ENCODE peak calls at places on chromosomes 13 and 19, in four cellular contexts. One of them, this sample, is unnamed.
A peak's percentile ranks its signal among the peaks of the same experiment; 100 is the strongest.

GRCh38 chr19:31260171-31260933 is 88.9 kb downstream of the TSHZ3 start:
- DNase-seq in neural progenitor cell: no peak
- DNase-seq in heart left ventricle: no peak
- DNase-seq in HCT116: no peak
- DNase-seq in this sample: peak; percentile 13

GRCh38 chr19:5189318-5189607 is 151.3 kb downstream of the PTPRS start:
- DNase-seq in neural progenitor cell: no peak
- DNase-seq in heart left ventricle: no peak
- DNase-seq in HCT116: no peak
- DNase-seq in this sample: no peak

GRCh38 chr19:19410553-19411550 is 5.4 kb downstream of the GATAD2A start:
- DNase-seq in neural progenitor cell: no peak
- DNase-seq in heart left ventricle: no peak
- DNase-seq in HCT116: no peak
- DNase-seq in this sample: no peak

GRCh38 chr13:26221399-26221720 is 754 bp downstream of the RNF6 start:
- DNase-seq in neural progenitor cell: no peak
- DNase-seq in heart left ventricle: no peak
- DNase-seq in HCT116: no peak
- DNase-seq in this sample: no peak

GRCh38 chr13:80742027-80742426 is 401.1 kb upstream of the SPRY2 start:
- DNase-seq in neural progenitor cell: no peak
- DNase-seq in heart left ventricle: no peak
- DNase-seq in HCT116: no peak
- DNase-seq in this sample: no peak

GRCh38 chr13:78339927-78340326 is 263.4 kb downstream of the POU4F1 start:
- DNase-seq in neural progenitor cell: no peak
- DNase-seq in heart left ventricle: no peak
- DNase-seq in HCT116: no peak
- DNase-seq in this sample: no peak

GRCh38 chr19:4023600-4024398 is 16.3 kb downstream of the PIAS4 start:
- DNase-seq in neural progenitor cell: no peak
- DNase-seq in heart left ventricle: peak; percentile 60
- DNase-seq in HCT116: no peak
- DNase-seq in this sample: no peak

GRCh38 chr19:52516191-52516590 is 11.3 kb upstream of the ZNF808 start:
- DNase-seq in neural progenitor cell: no peak
- DNase-seq in heart left ventricle: no peak
- DNase-seq in HCT116: no peak
- DNase-seq in this sample: no peak

GRCh38 chr13:102028846-102029245 is 373.0 kb downstream of the FGF14 start:
- DNase-seq in neural progenitor cell: no peak
- DNase-seq in heart left ventricle: no peak
- DNase-seq in HCT116: no peak
- DNase-seq in this sample: no peak

GRCh38 chr19:16113727-16114126 is 2.0 kb downstream of the RAB8A start:
- DNase-seq in neural progenitor cell: no peak
- DNase-seq in heart left ventricle: no peak
- DNase-seq in HCT116: no peak
- DNase-seq in this sample: no peak

GRCh38 chr19:43476606-43477005 is 11.2 kb upstream of the LYPD3 start:
- DNase-seq in neural progenitor cell: no peak
- DNase-seq in heart left ventricle: no peak
- DNase-seq in HCT116: no peak
- DNase-seq in this sample: no peak

GRCh38 chr13:78742659-78743058 is 83.7 kb upstream of the OBI1 start:
- DNase-seq in neural progenitor cell: peak; percentile 16
- DNase-seq in heart left ventricle: no peak
- DNase-seq in HCT116: no peak
- DNase-seq in this sample: no peak

GRCh38 chr19:18044825-18045304 is 36.9 kb downstream of the ARRDC2 start:
- DNase-seq in neural progenitor cell: peak; percentile 28
- DNase-seq in heart left ventricle: peak; percentile 87
- DNase-seq in HCT116: no peak
- DNase-seq in this sample: peak; percentile 86

GRCh38 chr13:44273991-44274810 is 99.4 kb upstream of the SERP2 start:
- DNase-seq in neural progenitor cell: no peak
- DNase-seq in heart left ventricle: no peak
- DNase-seq in HCT116: no peak
- DNase-seq in this sample: no peak

GRCh38 chr19:56838930-56839664 is 1.4 kb downstream of the PEG3 start:
- DNase-seq in neural progenitor cell: no peak
- DNase-seq in heart left ventricle: peak; percentile 98
- DNase-seq in HCT116: no peak
- DNase-seq in this sample: peak; percentile 69

GRCh38 chr19:14054721-14055120 is 7.2 kb downstream of the PALM3 start:
- DNase-seq in neural progenitor cell: no peak
- DNase-seq in heart left ventricle: no peak
- DNase-seq in HCT116: no peak
- DNase-seq in this sample: no peak

GRCh38 chr13:21330126-21330861 is 128.8 kb downstream of the ZDHHC20 start:
- DNase-seq in neural progenitor cell: no peak
- DNase-seq in heart left ventricle: no peak
- DNase-seq in HCT116: no peak
- DNase-seq in this sample: no peak

GRCh38 chr19:7513809-7514642 is 1.9 kb upstream of the ZNF358 start:
- DNase-seq in neural progenitor cell: no peak
- DNase-seq in heart left ventricle: no peak
- DNase-seq in HCT116: no peak
- DNase-seq in this sample: no peak

GRCh38 chr13:99352351-99353271 is 45.4 kb upstream of the GPR183 start:
- DNase-seq in neural progenitor cell: no peak
- DNase-seq in heart left ventricle: no peak
- DNase-seq in HCT116: no peak
- DNase-seq in this sample: no peak

GRCh38 chr13:112510002-112510780 is 77.8 kb downstream of the TUBGCP3 start:
- DNase-seq in neural progenitor cell: peak; percentile 81
- DNase-seq in heart left ventricle: no peak
- DNase-seq in HCT116: peak; percentile 53
- DNase-seq in this sample: no peak

GRCh38 chr13:21625366-21625765 is 21.4 kb upstream of the MICU2 start:
- DNase-seq in neural progenitor cell: no peak
- DNase-seq in heart left ventricle: no peak
- DNase-seq in HCT116: peak; percentile 59
- DNase-seq in this sample: no peak

GRCh38 chr13:57311009-57311586 is 144.1 kb downstream of the PRR20E start:
- DNase-seq in neural progenitor cell: peak; percentile 60
- DNase-seq in heart left ventricle: no peak
- DNase-seq in HCT116: no peak
- DNase-seq in this sample: no peak

GRCh38 chr13:51599444-51600176 is 15.3 kb downstream of the WDFY2 start:
- DNase-seq in neural progenitor cell: no peak
- DNase-seq in heart left ventricle: no peak
- DNase-seq in HCT116: no peak
- DNase-seq in this sample: no peak

GRCh38 chr13:40060318-40061007 is 405.0 kb downstream of the COG6 start:
- DNase-seq in neural progenitor cell: no peak
- DNase-seq in heart left ventricle: peak; percentile 51
- DNase-seq in HCT116: no peak
- DNase-seq in this sample: peak; percentile 31

GRCh38 chr13:45178349-45179142 is 22.3 kb downstream of the KCTD4 start:
- DNase-seq in neural progenitor cell: no peak
- DNase-seq in heart left ventricle: no peak
- DNase-seq in HCT116: no peak
- DNase-seq in this sample: no peak

GRCh38 chr19:39409207-39409885 is 2.7 kb downstream of the ZFP36 start:
- DNase-seq in neural progenitor cell: no peak
- DNase-seq in heart left ventricle: peak; percentile 95
- DNase-seq in HCT116: peak; percentile 90
- DNase-seq in this sample: peak; percentile 97

GRCh38 chr13:94795292-94795691 is 82.9 kb upstream of the SOX21 start:
- DNase-seq in neural progenitor cell: no peak
- DNase-seq in heart left ventricle: no peak
- DNase-seq in HCT116: no peak
- DNase-seq in this sample: no peak
- H3K36me3 ChIP-seq in neural progenitor cell: no peaks in the 10 kb centered on the region
- H3K36me3 ChIP-seq in heart left ventricle: no peaks in the 10 kb centered on the region
- H3K36me3 ChIP-seq in HCT116: no peaks in the 10 kb centered on the region
- H3K36me3 ChIP-seq in this sample: no peaks in the 10 kb centered on the region

GRCh38 chr13:93409001-93409400 is 182.4 kb downstream of the GPC6 start:
- DNase-seq in neural progenitor cell: no peak
- DNase-seq in heart left ventricle: no peak
- DNase-seq in HCT116: no peak
- DNase-seq in this sample: no peak
- H3K4me3 ChIP-seq in neural progenitor cell: no peak overlapping the region
- H3K4me3 ChIP-seq in heart left ventricle: no peak overlapping the region
- H3K4me3 ChIP-seq in HCT116: no peak overlapping the region
- H3K4me3 ChIP-seq in this sample: no peak overlapping the region

DNA sequence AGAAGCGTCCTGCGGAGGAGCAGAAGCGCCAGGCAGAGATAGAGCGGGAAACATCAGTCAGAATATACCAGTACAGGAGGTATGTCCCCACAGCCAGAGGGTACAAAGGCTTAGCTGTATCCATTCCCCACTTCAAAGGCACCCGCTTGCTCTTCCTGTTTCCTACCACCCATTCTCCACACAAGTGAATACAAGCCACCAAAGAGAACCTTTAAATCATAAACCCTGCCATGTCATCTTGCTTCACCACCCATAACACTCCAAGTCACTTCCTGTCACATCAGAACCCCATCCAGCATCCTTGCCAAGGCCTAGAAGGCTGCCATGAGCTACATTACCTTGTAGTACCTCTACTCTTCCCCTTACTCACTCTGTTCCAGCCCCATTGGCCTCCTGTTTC is 205.8 kb downstream of the LMO7 start:
- DNase-seq in neural progenitor cell: no peak
- DNase-seq in heart left ventricle: no peak
- DNase-seq in HCT116: no peak
- DNase-seq in this sample: no peak
- H3K36me3 ChIP-seq in neural progenitor cell: no peaks in the 10 kb centered on the region
- H3K36me3 ChIP-seq in heart left ventricle: peaks cover 35% of the 10 kb centered on the region
- H3K36me3 ChIP-seq in HCT116: no peaks in the 10 kb centered on the region
- H3K36me3 ChIP-seq in this sample: peaks cover 53% of the 10 kb centered on the region

GRCh38 chr19:32677657-32678056 is 2.0 kb downstream of the RGS9BP start:
- DNase-seq in neural progenitor cell: peak; percentile 96
- DNase-seq in heart left ventricle: no peak
- DNase-seq in HCT116: no peak
- DNase-seq in this sample: no peak
- H3K4me3 ChIP-seq in neural progenitor cell: peak overlapping the region; percentile 90
- H3K4me3 ChIP-seq in heart left ventricle: peak overlapping the region; percentile 99
- H3K4me3 ChIP-seq in HCT116: no peak overlapping the region
- H3K4me3 ChIP-seq in this sample: no peak overlapping the region

GRCh38 chr19:50381881-50382729 is 2.0 kb upstream of the POLD1 start:
- DNase-seq in neural progenitor cell: no peak
- DNase-seq in heart left ventricle: no peak
- DNase-seq in HCT116: no peak
- DNase-seq in this sample: no peak
- H3K36me3 ChIP-seq in neural progenitor cell: no peaks in the 10 kb centered on the region
- H3K36me3 ChIP-seq in heart left ventricle: peaks cover 56% of the 10 kb centered on the region
- H3K36me3 ChIP-seq in HCT116: peaks cover 32% of the 10 kb centered on the region
- H3K36me3 ChIP-seq in this sample: peaks cover 60% of the 10 kb centered on the region

DNA sequence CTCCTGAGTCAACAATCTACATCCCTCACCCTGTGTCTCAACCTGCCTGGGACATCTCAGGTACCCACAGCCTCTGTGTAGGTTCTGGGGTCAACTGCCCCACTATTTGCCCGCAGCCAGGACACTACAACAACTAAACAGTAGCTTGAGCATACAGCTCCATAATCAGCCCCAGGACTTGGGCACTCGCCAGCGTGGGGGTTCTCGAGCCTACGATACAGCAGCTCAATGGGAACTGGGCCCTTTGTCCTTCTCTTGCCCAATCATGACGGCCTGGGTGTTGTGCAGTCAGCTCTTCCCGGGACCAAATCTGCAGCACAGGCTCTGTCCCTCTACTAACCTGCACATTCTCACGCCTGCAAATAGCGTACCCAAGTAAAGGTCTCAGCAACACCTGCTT is 1.3 kb downstream of the ZNF180 start:
- DNase-seq in neural progenitor cell: no peak
- DNase-seq in heart left ventricle: no peak
- DNase-seq in HCT116: no peak
- DNase-seq in this sample: no peak
- H3K4me3 ChIP-seq in neural progenitor cell: peak overlapping the region; percentile 86
- H3K4me3 ChIP-seq in heart left ventricle: peak overlapping the region; percentile 93
- H3K4me3 ChIP-seq in HCT116: peak overlapping the region; percentile 89
- H3K4me3 ChIP-seq in this sample: peak overlapping the region; percentile 76

DNA sequence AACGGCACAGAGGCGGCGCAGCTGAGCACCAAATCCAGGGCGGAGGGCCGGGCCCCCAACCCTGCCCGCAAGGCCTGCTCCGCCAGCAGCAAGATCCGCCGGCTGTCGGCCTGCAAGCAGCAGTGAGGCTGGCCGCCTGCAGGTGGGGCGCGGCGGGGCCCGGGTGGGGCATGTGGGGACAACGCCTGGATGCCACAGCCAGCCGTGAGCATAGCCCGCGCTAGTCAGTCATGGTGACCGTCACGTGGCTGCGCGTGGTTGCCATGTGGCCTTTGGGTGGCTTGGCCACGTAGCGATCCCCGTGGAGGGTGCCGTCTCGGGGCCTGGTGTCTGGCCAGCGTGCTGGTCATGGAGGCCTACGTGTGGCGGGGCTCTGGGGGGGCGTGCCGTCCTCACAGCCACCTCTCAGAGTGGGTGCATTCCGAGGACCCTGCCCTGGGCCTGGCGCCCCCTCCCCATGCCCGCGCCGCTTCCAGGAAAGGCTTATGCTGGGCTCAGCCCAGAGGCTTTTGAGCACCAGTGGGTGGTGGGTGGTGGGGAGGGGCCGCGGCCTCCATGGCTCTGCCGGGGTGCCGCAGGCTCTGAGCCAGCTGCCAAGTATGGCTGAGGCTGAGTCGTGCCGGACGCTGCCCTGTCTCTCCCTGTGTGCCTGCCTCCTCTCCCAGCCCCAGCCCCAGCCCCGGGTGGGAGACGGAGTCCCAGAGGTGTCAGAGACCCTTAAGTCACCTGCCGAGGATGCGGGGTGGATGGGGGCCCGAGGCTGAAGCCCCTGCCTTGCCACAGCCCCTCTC is 11.1 kb downstream of the CBARP start:
- DNase-seq in neural progenitor cell: no peak
- DNase-seq in heart left ventricle: no peak
- DNase-seq in HCT116: no peak
- DNase-seq in this sample: no peak
- H3K36me3 ChIP-seq in neural progenitor cell: no peaks in the 10 kb centered on the region
- H3K36me3 ChIP-seq in heart left ventricle: peaks cover 67% of the 10 kb centered on the region
- H3K36me3 ChIP-seq in HCT116: no peaks in the 10 kb centered on the region
- H3K36me3 ChIP-seq in this sample: peaks cover 67% of the 10 kb centered on the region

GRCh38 chr13:52597676-52598075 is 44.6 kb upstream of the HNRNPA1L2 start:
- DNase-seq in neural progenitor cell: no peak
- DNase-seq in heart left ventricle: no peak
- DNase-seq in HCT116: no peak
- DNase-seq in this sample: no peak

GRCh38 chr13:52599853-52600603 is 42.2 kb upstream of the HNRNPA1L2 start:
- DNase-seq in neural progenitor cell: peak; percentile 71
- DNase-seq in heart left ventricle: peak; percentile 41
- DNase-seq in HCT116: no peak
- DNase-seq in this sample: no peak

GRCh38 chr13:52599037-52599852 is 43.0 kb upstream of the HNRNPA1L2 start:
- DNase-seq in neural progenitor cell: peak; percentile 23
- DNase-seq in heart left ventricle: no peak
- DNase-seq in HCT116: no peak
- DNase-seq in this sample: no peak

GRCh38 chr13:52600666-52601065 is 41.6 kb upstream of the HNRNPA1L2 start:
- DNase-seq in neural progenitor cell: no peak
- DNase-seq in heart left ventricle: no peak
- DNase-seq in HCT116: no peak
- DNase-seq in this sample: no peak
- H3K4me3 ChIP-seq in neural progenitor cell: peak overlapping the region; percentile 57
- H3K4me3 ChIP-seq in heart left ventricle: peak overlapping the region; percentile 79
- H3K4me3 ChIP-seq in HCT116: no peak overlapping the region
- H3K4me3 ChIP-seq in this sample: peak overlapping the region; percentile 50